ENCODE peak calls at places on chromosomes 6 and 20, in seven cellular contexts. A is astrocyte, M is A673, Y is tibial artery, B is IMR-90, R is fibroblast of lung, X is endothelial cell of umbilical vein. H is an unnamed sample. For H3K4me1, the result is how much of the 10 kb centered on the place peaks cover.

GRCh38 chr20:16538779-16539178 is 34.5 kb downstream of the KIF16B start:
- DNase-seq in A (no peak), M (no peak), Y (no peak), B (no peak), R (no peak), X (no peak), H (no peak)

GRCh38 chr20:37226889-37227288 is 34.7 kb downstream of the GHRH start:
- DNase-seq in A (peak), M (no peak), Y (peak), B (peak), R (peak), X (no peak), H (peak)

GRCh38 chr20:50691585-50692552 is 527 bp upstream of the RIPOR3 start:
- DNase-seq in A (peak), M (peak), Y (peak), B (peak), R (peak), X (no peak), H (peak)

GRCh38 chr20:57130160-57130772 is 136.2 kb downstream of the BMP7 start:
- DNase-seq in A (no peak), M (no peak), Y (no peak), B (no peak), R (no peak), X (no peak), H (no peak)

GRCh38 chr6:142853244-142854180 is 91.5 kb downstream of the HIVEP2 start:
- DNase-seq in A (no peak), M (no peak), Y (no peak), B (peak), R (no peak), X (no peak), H (no peak)

GRCh38 chr20:36074983-36075382 is 79.6 kb upstream of the EPB41L1 start:
- DNase-seq in A (no peak), M (no peak), Y (no peak), B (no peak), R (no peak), X (no peak), H (no peak)

GRCh38 chr6:25309886-25310285 is 30.7 kb downstream of the CARMIL1 start:
- DNase-seq in A (no peak), M (no peak), Y (no peak), B (no peak), R (no peak), X (no peak), H (no peak)

GRCh38 chr20:48695255-48695654 is 132.5 kb downstream of the PREX1 start:
- DNase-seq in A (peak), M (no peak), Y (no peak), B (no peak), R (no peak), X (no peak), H (no peak)

GRCh38 chr20:328596-329324 is 3.4 kb downstream of the SOX12 start:
- DNase-seq in A (no peak), M (no peak), Y (no peak), B (no peak), R (no peak), X (no peak), H (no peak)

GRCh38 chr6:56649053-56649769 is 6.5 kb upstream of the DST start:
- DNase-seq in A (no peak), M (peak), Y (no peak), B (no peak), R (peak), X (peak), H (no peak)

GRCh38 chr20:62768815-62769287 is 27.4 kb upstream of the MRGBP start:
- DNase-seq in A (peak), M (peak), Y (no peak), B (peak), R (no peak), X (peak), H (no peak)

GRCh38 chr6:7919871-7920270 is 9.3 kb upstream of the TXNDC5 start:
- DNase-seq in A (peak), M (peak), Y (no peak), B (no peak), R (no peak), X (no peak), H (no peak)

GRCh38 chr6:167401525-167402194 is 76.8 kb downstream of the TTLL2 start:
- DNase-seq in A (no peak), M (no peak), Y (no peak), B (no peak), R (no peak), X (no peak), H (no peak)

GRCh38 chr20:20820104-20820503 is 107.7 kb upstream of the RALGAPA2 start:
- DNase-seq in A (no peak), M (peak), Y (no peak), B (no peak), R (no peak), X (peak), H (no peak)

GRCh38 chr6:111618407-111618806 is 12.7 kb upstream of the TRAF3IP2 start:
- DNase-seq in A (no peak), M (no peak), Y (no peak), B (no peak), R (no peak), X (no peak), H (no peak)

GRCh38 chr6:112289039-112289566 is 34.7 kb upstream of the LAMA4 start:
- DNase-seq in A (peak), M (peak), Y (peak), B (peak), R (peak), X (no peak), H (peak)

GRCh38 chr6:7542065-7542877 is 800 bp downstream of the DSP start:
- DNase-seq in A (no peak), M (no peak), Y (no peak), B (no peak), R (no peak), X (peak), H (no peak)

GRCh38 chr6:166197361-166197760 is 29.7 kb upstream of the TBXT start:
- DNase-seq in A (no peak), M (no peak), Y (no peak), B (no peak), R (no peak), X (no peak), H (no peak)

GRCh38 chr20:63290677-63291472 is 2.1 kb upstream of the COL20A1 start:
- DNase-seq in A (peak), M (peak), Y (no peak), B (peak), R (peak), X (peak), H (peak)

GRCh38 chr6:143232849-143233248 is 172.2 kb downstream of the AIG1 start:
- DNase-seq in A (no peak), M (peak), Y (no peak), B (peak), R (peak), X (peak), H (no peak)

GRCh38 chr6:54008589-54008988 is 102.7 kb upstream of the MLIP start:
- DNase-seq in A (no peak), M (no peak), Y (no peak), B (no peak), R (no peak), X (no peak), H (no peak)

GRCh38 chr6:44339763-44340625 is 2.5 kb upstream of the SPATS1 start:
- DNase-seq in A (peak), M (no peak), Y (no peak), B (peak), R (no peak), X (no peak), H (no peak)

GRCh38 chr20:846894-847278 is 13.4 kb downstream of the FAM110A start:
- DNase-seq in A (no peak), M (peak), Y (no peak), B (no peak), R (no peak), X (no peak), H (peak)

GRCh38 chr20:58650181-58650775 is 805 bp upstream of the STX16 start:
- DNase-seq in A (no peak), M (no peak), Y (no peak), B (no peak), R (no peak), X (no peak), H (no peak)

GRCh38 chr6:159952289-159953005 is 16.4 kb upstream of the IGF2R start:
- DNase-seq in A (no peak), M (no peak), Y (no peak), B (no peak), R (no peak), X (no peak), H (no peak)

GRCh38 chr6:130178692-130179091 is 44.1 kb downstream of the SAMD3 start:
- DNase-seq in A (peak), M (no peak), Y (no peak), B (peak), R (peak), X (no peak), H (no peak)

GRCh38 chr6:111731404-111732195 is 125.9 kb upstream of the TRAF3IP2 start:
- DNase-seq in A (no peak), M (no peak), Y (no peak), B (peak), R (no peak), X (peak), H (no peak)

GRCh38 chr20:6185268-6185667 is 62.4 kb upstream of the FERMT1 start:
- DNase-seq in A (no peak), M (no peak), Y (no peak), B (no peak), R (no peak), X (no peak), H (no peak)

GRCh38 chr20:48772183-48772976 is 55.4 kb downstream of the PREX1 start:
- DNase-seq in A (no peak), M (no peak), Y (peak), B (no peak), R (no peak), X (peak), H (peak)

GRCh38 chr6:72386324-72386723 is 235.5 kb upstream of the KCNQ5 start:
- DNase-seq in A (peak), M (no peak), Y (no peak), B (peak), R (peak), X (no peak), H (no peak)

GRCh38 chr6:36947570-36948351 is 6.8 kb upstream of the PI16 start:
- DNase-seq in A (no peak), M (no peak), Y (no peak), B (peak), R (no peak), X (no peak), H (no peak)
- H3K4me3 ChIP-seq in A (no peak), M (no peak), Y (no peak), B (no peak), R (no peak), X (no peak), H (no peak)

GRCh38 chr6:170456334-170456733 is 96.8 kb downstream of the PSMB1 start:
- DNase-seq in A (no peak), M (no peak), Y (no peak), B (no peak), R (no peak), X (no peak), H (no peak)
- TF ChIP-seq CTCF in A (no peak), M (no peak), Y (no peak), B (no peak), R (no peak), X (no peak), H (no peak)

GRCh38 chr20:33408716-33409654 is 7.7 kb upstream of the CDK5RAP1 start:
- DNase-seq in A (no peak), M (no peak), Y (no peak), B (no peak), R (no peak), X (no peak), H (no peak)

GRCh38 chr20:33407251-33407650 is 5.9 kb upstream of the CDK5RAP1 start:
- DNase-seq in A (peak), M (no peak), Y (no peak), B (peak), R (peak), X (no peak), H (no peak)

GRCh38 chr20:33410081-33410742 is 8.9 kb upstream of the CDK5RAP1 start:
- DNase-seq in A (no peak), M (no peak), Y (no peak), B (no peak), R (no peak), X (no peak), H (no peak)

GRCh38 chr20:33408313-33408712 is 7.0 kb upstream of the CDK5RAP1 start:
- DNase-seq in A (no peak), M (no peak), Y (no peak), B (no peak), R (no peak), X (no peak), H (no peak)

GRCh38 chr20:33407796-33408195 is 6.5 kb upstream of the CDK5RAP1 start:
- DNase-seq in A (no peak), M (no peak), Y (no peak), B (no peak), R (no peak), X (no peak), H (no peak)
- H3K4me1 ChIP-seq in A (under half), M (under half), Y (under half), B (under half), R (under half), X (under half), H (under half)

GRCh38 chr6:138302554-138302953 is 75.2 kb upstream of the SMIM28 start:
- DNase-seq in A (no peak), M (no peak), Y (no peak), B (no peak), R (no peak), X (no peak), H (no peak)
- H3K4me3 ChIP-seq in A (no peak), M (no peak), Y (no peak), B (no peak), R (no peak), X (no peak), H (no peak)

GRCh38 chr6:105790635-105791034 is 295.5 kb upstream of the PRDM1 start:
- DNase-seq in A (no peak), M (no peak), Y (no peak), B (no peak), R (no peak), X (no peak), H (no peak)
- TF ChIP-seq CTCF in A (no peak), M (no peak), Y (no peak), B (peak), R (no peak), X (no peak), H (no peak)

DNA sequence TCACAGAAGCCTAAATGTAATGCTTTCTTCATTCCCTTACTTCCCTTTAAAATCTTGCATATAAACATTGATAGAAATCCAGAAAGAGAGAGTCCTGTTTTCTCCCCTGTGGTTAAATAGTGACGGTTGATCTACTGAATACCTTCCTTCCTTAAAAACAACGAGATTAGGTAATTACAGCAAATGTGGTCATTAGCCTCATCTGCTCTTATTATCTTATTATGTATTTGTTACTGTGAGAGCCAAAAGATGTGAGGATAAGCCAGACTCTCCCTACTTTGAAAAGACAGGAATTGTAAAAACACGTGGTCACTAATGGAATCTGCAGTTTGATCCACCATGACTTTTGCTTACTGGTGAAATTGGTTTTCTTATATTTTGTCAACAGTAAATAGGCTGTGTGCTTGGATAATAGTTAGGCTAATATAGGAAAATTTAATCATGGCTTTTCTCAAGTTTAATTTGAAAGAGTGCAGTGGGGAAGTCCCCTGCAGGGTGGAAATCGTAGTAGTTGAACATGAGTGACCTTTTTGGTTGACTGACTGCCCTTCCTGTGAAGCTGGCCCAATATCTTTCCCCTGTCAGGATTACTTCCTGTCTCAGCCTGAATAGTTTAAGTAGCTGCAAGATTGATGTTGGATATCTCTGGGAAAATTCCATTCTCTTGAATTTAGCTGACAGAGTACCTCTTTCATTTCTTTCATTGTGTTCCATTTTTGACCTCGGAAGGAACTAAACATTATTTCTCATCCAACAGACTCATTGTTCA is 62.8 kb downstream of the JARID2 start:
- DNase-seq in A (peak), M (peak), Y (no peak), B (peak), R (no peak), X (peak), H (no peak)
- H3K4me1 ChIP-seq in A (under half), M (half or more), Y (under half), B (under half), R (under half), X (under half), H (half or more)

GRCh38 chr20:12305555-12305954 is 387.9 kb downstream of the BTBD3 start:
- DNase-seq in A (no peak), M (peak), Y (no peak), B (no peak), R (no peak), X (no peak), H (no peak)

GRCh38 chr20:12311102-12311865 is 393.6 kb downstream of the BTBD3 start:
- DNase-seq in A (no peak), M (no peak), Y (no peak), B (no peak), R (no peak), X (no peak), H (no peak)

DNA sequence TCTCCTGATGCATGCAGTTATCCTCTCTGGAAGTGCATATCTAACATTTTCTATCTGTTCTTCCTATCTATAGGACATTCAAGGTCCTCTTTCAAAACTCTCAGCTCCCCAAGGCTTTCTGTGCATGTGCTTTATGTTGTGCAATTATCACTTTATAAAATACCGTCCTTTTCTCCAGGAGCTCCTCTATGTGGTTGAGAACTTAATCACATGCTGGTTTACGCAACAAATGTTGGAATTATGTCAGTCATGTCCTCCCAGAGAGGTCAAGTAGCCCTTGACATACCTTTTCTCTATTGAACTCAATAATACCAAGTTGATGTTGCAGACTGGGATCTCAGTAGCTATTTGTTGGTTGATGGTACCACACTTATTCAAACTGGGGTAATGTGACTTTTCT is 388.4 kb downstream of the BTBD3 start:
- DNase-seq in A (no peak), M (no peak), Y (no peak), B (no peak), R (no peak), X (no peak), H (no peak)
- H3K4me3 ChIP-seq in A (no peak), M (no peak), Y (no peak), B (no peak), R (no peak), X (no peak), H (no peak)

GRCh38 chr6:4220619-4221018 is 85.2 kb upstream of the ECI2 start:
- DNase-seq in A (no peak), M (no peak), Y (no peak), B (peak), R (peak), X (no peak), H (no peak)

GRCh38 chr6:4224082-4224978 is 89.0 kb upstream of the ECI2 start:
- DNase-seq in A (peak), M (no peak), Y (no peak), B (peak), R (no peak), X (no peak), H (no peak)

DNA sequence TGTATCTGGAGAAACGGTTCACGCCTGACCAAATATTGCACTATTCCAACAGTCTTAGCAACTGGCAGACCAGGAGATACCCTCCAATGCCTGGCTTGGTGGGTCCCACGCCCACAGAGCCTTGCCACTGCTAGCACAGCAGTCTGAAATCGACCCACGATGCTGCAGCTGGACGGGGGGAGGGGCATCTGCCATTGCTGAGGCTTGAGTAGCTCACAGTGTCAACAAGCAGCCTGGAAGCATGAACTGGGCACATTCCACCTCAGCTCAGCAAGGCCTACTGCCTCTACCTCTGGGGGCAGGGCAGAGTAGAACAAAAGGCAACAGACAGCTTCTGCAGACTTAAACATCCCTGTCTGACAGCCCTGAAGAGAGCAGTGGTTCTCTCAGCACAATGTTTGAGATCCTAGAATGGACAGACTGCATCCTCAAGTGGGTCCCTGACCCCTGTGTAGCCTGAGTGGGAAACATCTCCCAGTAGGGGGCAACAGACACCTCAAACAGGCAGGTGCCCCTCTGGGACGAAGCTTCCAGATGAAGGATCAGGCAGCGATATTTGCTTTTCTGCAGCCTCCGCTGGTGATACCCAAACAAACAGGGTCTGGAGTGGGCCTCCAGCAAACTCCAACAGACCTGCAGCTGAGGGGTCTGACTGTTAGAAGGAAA is 90.0 kb upstream of the ECI2 start:
- DNase-seq in A (peak), M (no peak), Y (no peak), B (peak), R (peak), X (no peak), H (no peak)
- TF ChIP-seq CTCF in A (no peak), M (no peak), Y (no peak), B (peak), R (no peak), X (no peak), H (no peak)

GRCh38 chr20:59937150-59937549 is 3.0 kb downstream of the PPP1R3D start:
- DNase-seq in A (no peak), M (no peak), Y (no peak), B (no peak), R (no peak), X (no peak), H (no peak)
- H3K4me1 ChIP-seq in A (under half), M (under half), Y (under half), B (under half), R (under half), X (under half), H (under half)